ENCODE peak calls at places on chromosomes 3 and 15, in seven cellular contexts. One of them, this sample, is unnamed.

GRCh38 chr3:30666564-30667249 is 60.3 kb downstream of the TGFBR2 start:
- DNase-seq in BE2C: no peak
- DNase-seq in nucleus accumbens: no peak
- DNase-seq in KG1: no peak
- DNase-seq in iris pigment epithelial cell: no peak
- DNase-seq in NCI-H2081 treated with DMSO at 0.1 percent for 48 hours: no peak
- DNase-seq in NCI-H2107: no peak
- DNase-seq in this sample: no peak

GRCh38 chr3:106097817-106098410 is 229.1 kb upstream of the CBLB start:
- DNase-seq in NCI-H2107: no peak
- DNase-seq in iris pigment epithelial cell: no peak
- DNase-seq in nucleus accumbens: no peak
- DNase-seq in KG1: no peak
- DNase-seq in NCI-H2081 treated with DMSO at 0.1 percent for 48 hours: no peak
- DNase-seq in BE2C: no peak
- DNase-seq in this sample: no peak

GRCh38 chr3:190738756-190739155 is 123.7 kb downstream of the GMNC start:
- DNase-seq in BE2C: no peak
- DNase-seq in iris pigment epithelial cell: no peak
- DNase-seq in nucleus accumbens: no peak
- DNase-seq in KG1: no peak
- DNase-seq in NCI-H2081 treated with DMSO at 0.1 percent for 48 hours: no peak
- DNase-seq in NCI-H2107: no peak
- DNase-seq in this sample: no peak

GRCh38 chr15:61172325-61172724 is 56.8 kb downstream of the RORA start:
- DNase-seq in KG1: no peak
- DNase-seq in BE2C: no peak
- DNase-seq in NCI-H2081 treated with DMSO at 0.1 percent for 48 hours: no peak
- DNase-seq in iris pigment epithelial cell: no peak
- DNase-seq in NCI-H2107: no peak
- DNase-seq in nucleus accumbens: no peak
- DNase-seq in this sample: no peak

GRCh38 chr3:76954412-76954811 is 85.5 kb upstream of the ROBO2 start:
- DNase-seq in BE2C: no peak
- DNase-seq in iris pigment epithelial cell: no peak
- DNase-seq in nucleus accumbens: no peak
- DNase-seq in NCI-H2107: no peak
- DNase-seq in NCI-H2081 treated with DMSO at 0.1 percent for 48 hours: no peak
- DNase-seq in KG1: no peak
- DNase-seq in this sample: no peak

GRCh38 chr15:63334821-63335220 is 46.8 kb downstream of the CA12 start:
- DNase-seq in BE2C: peak
- DNase-seq in nucleus accumbens: no peak
- DNase-seq in NCI-H2107: no peak
- DNase-seq in KG1: no peak
- DNase-seq in NCI-H2081 treated with DMSO at 0.1 percent for 48 hours: no peak
- DNase-seq in iris pigment epithelial cell: no peak
- DNase-seq in this sample: no peak

GRCh38 chr15:31774045-31774444 is 256.3 kb upstream of the CHRNA7 start:
- DNase-seq in iris pigment epithelial cell: no peak
- DNase-seq in nucleus accumbens: no peak
- DNase-seq in NCI-H2107: no peak
- DNase-seq in NCI-H2081 treated with DMSO at 0.1 percent for 48 hours: no peak
- DNase-seq in KG1: no peak
- DNase-seq in BE2C: no peak
- DNase-seq in this sample: no peak

GRCh38 chr3:13025090-13025489 is 48.1 kb downstream of the IQSEC1 start:
- DNase-seq in NCI-H2081 treated with DMSO at 0.1 percent for 48 hours: no peak
- DNase-seq in nucleus accumbens: no peak
- DNase-seq in iris pigment epithelial cell: peak
- DNase-seq in KG1: no peak
- DNase-seq in NCI-H2107: no peak
- DNase-seq in BE2C: no peak
- DNase-seq in this sample: no peak

GRCh38 chr3:94862703-94863102 is 799.8 kb downstream of the NSUN3 start:
- DNase-seq in NCI-H2107: no peak
- DNase-seq in nucleus accumbens: no peak
- DNase-seq in NCI-H2081 treated with DMSO at 0.1 percent for 48 hours: peak
- DNase-seq in BE2C: peak
- DNase-seq in KG1: peak
- DNase-seq in iris pigment epithelial cell: peak
- DNase-seq in this sample: no peak

GRCh38 chr3:169138849-169139416 is 524.6 kb downstream of the MECOM start:
- DNase-seq in nucleus accumbens: no peak
- DNase-seq in iris pigment epithelial cell: no peak
- DNase-seq in KG1: no peak
- DNase-seq in NCI-H2081 treated with DMSO at 0.1 percent for 48 hours: no peak
- DNase-seq in NCI-H2107: no peak
- DNase-seq in BE2C: no peak
- DNase-seq in this sample: no peak

GRCh38 chr15:27222479-27222878 is 251.5 kb downstream of the GABRG3 start:
- DNase-seq in nucleus accumbens: no peak
- DNase-seq in iris pigment epithelial cell: peak
- DNase-seq in BE2C: peak
- DNase-seq in NCI-H2081 treated with DMSO at 0.1 percent for 48 hours: no peak
- DNase-seq in KG1: no peak
- DNase-seq in NCI-H2107: no peak
- DNase-seq in this sample: no peak

GRCh38 chr3:87191641-87192040 is 35.5 kb upstream of the CHMP2B start:
- DNase-seq in NCI-H2107: no peak
- DNase-seq in BE2C: no peak
- DNase-seq in iris pigment epithelial cell: no peak
- DNase-seq in nucleus accumbens: no peak
- DNase-seq in KG1: no peak
- DNase-seq in NCI-H2081 treated with DMSO at 0.1 percent for 48 hours: no peak
- DNase-seq in this sample: no peak

GRCh38 chr15:58521293-58521991 is 89.7 kb downstream of the LIPC start:
- DNase-seq in nucleus accumbens: no peak
- DNase-seq in iris pigment epithelial cell: peak
- DNase-seq in KG1: peak
- DNase-seq in NCI-H2107: no peak
- DNase-seq in BE2C: peak
- DNase-seq in NCI-H2081 treated with DMSO at 0.1 percent for 48 hours: no peak
- DNase-seq in this sample: no peak

GRCh38 chr3:64184621-64185020 is 40.6 kb downstream of the PRICKLE2 start:
- DNase-seq in NCI-H2107: no peak
- DNase-seq in KG1: no peak
- DNase-seq in BE2C: no peak
- DNase-seq in iris pigment epithelial cell: peak
- DNase-seq in nucleus accumbens: no peak
- DNase-seq in NCI-H2081 treated with DMSO at 0.1 percent for 48 hours: no peak
- DNase-seq in this sample: no peak

GRCh38 chr15:75052972-75053747 is 29.8 kb downstream of the PPCDC start:
- DNase-seq in NCI-H2081 treated with DMSO at 0.1 percent for 48 hours: no peak
- DNase-seq in NCI-H2107: no peak
- DNase-seq in KG1: no peak
- DNase-seq in BE2C: no peak
- DNase-seq in nucleus accumbens: no peak
- DNase-seq in iris pigment epithelial cell: no peak
- DNase-seq in this sample: no peak

GRCh38 chr15:80194914-80195313 is 42.1 kb downstream of the FAH start:
- DNase-seq in iris pigment epithelial cell: no peak
- DNase-seq in NCI-H2107: no peak
- DNase-seq in nucleus accumbens: no peak
- DNase-seq in BE2C: no peak
- DNase-seq in KG1: no peak
- DNase-seq in NCI-H2081 treated with DMSO at 0.1 percent for 48 hours: no peak
- DNase-seq in this sample: no peak

GRCh38 chr3:100270218-100270588 is 9.4 kb downstream of the TBC1D23 start:
- DNase-seq in NCI-H2081 treated with DMSO at 0.1 percent for 48 hours: no peak
- DNase-seq in nucleus accumbens: no peak
- DNase-seq in iris pigment epithelial cell: no peak
- DNase-seq in BE2C: no peak
- DNase-seq in KG1: no peak
- DNase-seq in NCI-H2107: no peak
- DNase-seq in this sample: no peak

GRCh38 chr3:139534444-139534812 is 5.1 kb downstream of the RBP1 start:
- DNase-seq in iris pigment epithelial cell: peak
- DNase-seq in BE2C: peak
- DNase-seq in NCI-H2107: peak
- DNase-seq in NCI-H2081 treated with DMSO at 0.1 percent for 48 hours: peak
- DNase-seq in nucleus accumbens: no peak
- DNase-seq in KG1: no peak
- DNase-seq in this sample: no peak

GRCh38 chr3:167837430-167837829 is 101.9 kb downstream of the SERPINI1 start:
- DNase-seq in nucleus accumbens: no peak
- DNase-seq in NCI-H2081 treated with DMSO at 0.1 percent for 48 hours: no peak
- DNase-seq in BE2C: no peak
- DNase-seq in NCI-H2107: no peak
- DNase-seq in KG1: no peak
- DNase-seq in iris pigment epithelial cell: no peak
- DNase-seq in this sample: no peak

GRCh38 chr3:125129512-125129962 is 73.7 kb upstream of the HEG1 start:
- DNase-seq in NCI-H2081 treated with DMSO at 0.1 percent for 48 hours: no peak
- DNase-seq in KG1: no peak
- DNase-seq in nucleus accumbens: peak
- DNase-seq in iris pigment epithelial cell: peak
- DNase-seq in BE2C: peak
- DNase-seq in NCI-H2107: no peak
- DNase-seq in this sample: no peak

GRCh38 chr3:60399861-60400845 is 851.1 kb downstream of the FHIT start:
- DNase-seq in iris pigment epithelial cell: peak
- DNase-seq in KG1: no peak
- DNase-seq in BE2C: no peak
- DNase-seq in nucleus accumbens: no peak
- DNase-seq in NCI-H2081 treated with DMSO at 0.1 percent for 48 hours: no peak
- DNase-seq in NCI-H2107: no peak
- DNase-seq in this sample: no peak

GRCh38 chr15:57505949-57506391 is 85.7 kb upstream of the MYZAP start:
- DNase-seq in KG1: no peak
- DNase-seq in NCI-H2081 treated with DMSO at 0.1 percent for 48 hours: no peak
- DNase-seq in NCI-H2107: no peak
- DNase-seq in iris pigment epithelial cell: peak
- DNase-seq in BE2C: no peak
- DNase-seq in nucleus accumbens: no peak
- DNase-seq in this sample: no peak

GRCh38 chr15:59137566-59137965 is 32.6 kb downstream of the CCNB2 start:
- DNase-seq in KG1: no peak
- DNase-seq in iris pigment epithelial cell: no peak
- DNase-seq in NCI-H2081 treated with DMSO at 0.1 percent for 48 hours: no peak
- DNase-seq in BE2C: no peak
- DNase-seq in nucleus accumbens: no peak
- DNase-seq in NCI-H2107: no peak
- DNase-seq in this sample: no peak

GRCh38 chr3:40490916-40491315 is 14.0 kb downstream of the ZNF619 start:
- DNase-seq in BE2C: no peak
- DNase-seq in NCI-H2107: no peak
- DNase-seq in KG1: no peak
- DNase-seq in NCI-H2081 treated with DMSO at 0.1 percent for 48 hours: no peak
- DNase-seq in nucleus accumbens: no peak
- DNase-seq in iris pigment epithelial cell: peak
- DNase-seq in this sample: no peak

GRCh38 chr3:78871048-78871447 is 896.8 kb downstream of the ROBO1 start:
- DNase-seq in NCI-H2081 treated with DMSO at 0.1 percent for 48 hours: no peak
- DNase-seq in nucleus accumbens: no peak
- DNase-seq in KG1: no peak
- DNase-seq in BE2C: no peak
- DNase-seq in NCI-H2107: no peak
- DNase-seq in iris pigment epithelial cell: peak
- DNase-seq in this sample: no peak

GRCh38 chr15:100341662-100342560 is at the start of gene ADAMTS17:
- DNase-seq in nucleus accumbens: peak
- DNase-seq in NCI-H2107: no peak
- DNase-seq in BE2C: peak
- DNase-seq in NCI-H2081 treated with DMSO at 0.1 percent for 48 hours: peak
- DNase-seq in KG1: peak
- DNase-seq in iris pigment epithelial cell: peak
- DNase-seq in this sample: peak

GRCh38 chr15:28989239-28989830 is 103.6 kb downstream of the APBA2 start:
- DNase-seq in KG1: no peak
- DNase-seq in NCI-H2107: peak
- DNase-seq in NCI-H2081 treated with DMSO at 0.1 percent for 48 hours: no peak
- DNase-seq in nucleus accumbens: peak
- DNase-seq in iris pigment epithelial cell: no peak
- DNase-seq in BE2C: peak
- DNase-seq in this sample: no peak

GRCh38 chr3:4750306-4751056 is 228.8 kb upstream of the BHLHE40 start:
- DNase-seq in KG1: no peak
- DNase-seq in NCI-H2107: no peak
- DNase-seq in NCI-H2081 treated with DMSO at 0.1 percent for 48 hours: no peak
- DNase-seq in nucleus accumbens: peak
- DNase-seq in iris pigment epithelial cell: peak
- DNase-seq in BE2C: no peak
- DNase-seq in this sample: no peak

GRCh38 chr3:52124126-52124525 is 30.1 kb downstream of the POC1A start:
- DNase-seq in NCI-H2107: no peak
- DNase-seq in BE2C: no peak
- DNase-seq in NCI-H2081 treated with DMSO at 0.1 percent for 48 hours: no peak
- DNase-seq in KG1: no peak
- DNase-seq in nucleus accumbens: no peak
- DNase-seq in iris pigment epithelial cell: no peak
- DNase-seq in this sample: no peak

GRCh38 chr3:36257117-36257516 is 123.2 kb upstream of the STAC start:
- DNase-seq in BE2C: no peak
- DNase-seq in NCI-H2081 treated with DMSO at 0.1 percent for 48 hours: no peak
- DNase-seq in NCI-H2107: no peak
- DNase-seq in KG1: no peak
- DNase-seq in iris pigment epithelial cell: no peak
- DNase-seq in nucleus accumbens: no peak
- DNase-seq in this sample: no peak

GRCh38 chr3:57756528-57757401 is 656 bp downstream of the SLMAP start:
- DNase-seq in KG1: no peak
- DNase-seq in nucleus accumbens: no peak
- DNase-seq in NCI-H2081 treated with DMSO at 0.1 percent for 48 hours: no peak
- DNase-seq in NCI-H2107: no peak
- DNase-seq in BE2C: peak
- DNase-seq in iris pigment epithelial cell: peak
- DNase-seq in this sample: no peak

GRCh38 chr3:14235003-14235876 is 56.6 kb downstream of the LSM3 start:
- DNase-seq in nucleus accumbens: no peak
- DNase-seq in iris pigment epithelial cell: no peak
- DNase-seq in NCI-H2081 treated with DMSO at 0.1 percent for 48 hours: no peak
- DNase-seq in NCI-H2107: no peak
- DNase-seq in BE2C: no peak
- DNase-seq in KG1: no peak
- DNase-seq in this sample: no peak

GRCh38 chr3:73601476-73601875 is 23.3 kb downstream of the PDZRN3 start:
- DNase-seq in nucleus accumbens: no peak
- DNase-seq in KG1: no peak
- DNase-seq in NCI-H2107: no peak
- DNase-seq in iris pigment epithelial cell: no peak
- DNase-seq in NCI-H2081 treated with DMSO at 0.1 percent for 48 hours: no peak
- DNase-seq in BE2C: no peak
- DNase-seq in this sample: no peak